ENCODE peak calls at places on chromosomes 3 and 15, in five cellular contexts. B, S, Z, N and E are unnamed samples.

GRCh38 chr3:40432793-40433192 is 24.3 kb upstream of the RPL14 start:
- DNase-seq in B (no peak), S (no peak), Z (no peak), N (no peak), E (no peak)

GRCh38 chr15:38130200-38130567 is 122.5 kb upstream of the SPRED1 start:
- DNase-seq in B (no peak), S (no peak), Z (no peak), N (no peak), E (no peak)

GRCh38 chr15:71957026-71957425 is 146.7 kb downstream of the NR2E3 start:
- DNase-seq in B (peak), S (peak), Z (peak), N (no peak), E (no peak)

GRCh38 chr3:190533511-190534282 is 19.8 kb downstream of the IL1RAP start:
- DNase-seq in B (peak), S (peak), Z (peak), N (peak), E (no peak)

GRCh38 chr3:126113733-126114132 is 29.8 kb upstream of the SLC41A3 start:
- DNase-seq in B (no peak), S (no peak), Z (no peak), N (no peak), E (no peak)

GRCh38 chr15:57681011-57681410 is 25.5 kb upstream of the POLR2M start:
- DNase-seq in B (no peak), S (no peak), Z (no peak), N (no peak), E (no peak)

GRCh38 chr3:174287601-174288180 is 571.4 kb upstream of the NAALADL2 start:
- DNase-seq in B (no peak), S (no peak), Z (no peak), N (no peak), E (no peak)

GRCh38 chr15:69540622-69541021 is 88.0 kb downstream of the RPLP1 start:
- DNase-seq in B (no peak), S (no peak), Z (no peak), N (no peak), E (no peak)

GRCh38 chr15:98866503-98866902 is 141.1 kb downstream of the PGPEP1L start:
- DNase-seq in B (peak), S (peak), Z (peak), N (no peak), E (no peak)

GRCh38 chr3:126389112-126389791 is 5.5 kb upstream of the CFAP100 start:
- DNase-seq in B (peak), S (peak), Z (peak), N (peak), E (peak)

GRCh38 chr3:172746476-172746875 is 4.0 kb upstream of the ECT2 start:
- DNase-seq in B (peak), S (no peak), Z (peak), N (no peak), E (no peak)

GRCh38 chr3:105353485-105354161 is 13.1 kb upstream of the ALCAM start:
- DNase-seq in B (peak), S (peak), Z (no peak), N (no peak), E (no peak)

GRCh38 chr3:88280326-88280725 is 130.6 kb downstream of the C3orf38 start:
- DNase-seq in B (no peak), S (no peak), Z (no peak), N (no peak), E (no peak)

GRCh38 chr3:143171141-143171651 is 51.6 kb downstream of the CHST2 start:
- DNase-seq in B (peak), S (peak), Z (peak), N (no peak), E (no peak)

GRCh38 chr3:36540898-36541518 is 160.7 kb downstream of the STAC start:
- DNase-seq in B (peak), S (peak), Z (peak), N (no peak), E (no peak)

GRCh38 chr3:185270262-185270955 is 16.6 kb upstream of the EHHADH start:
- DNase-seq in B (peak), S (peak), Z (peak), N (no peak), E (no peak)

GRCh38 chr15:33559207-33559890 is 248.6 kb downstream of the RYR3 start:
- DNase-seq in B (no peak), S (no peak), Z (no peak), N (no peak), E (no peak)

GRCh38 chr3:110583373-110583935 is 488.2 kb upstream of the NECTIN3 start:
- DNase-seq in B (peak), S (peak), Z (no peak), N (no peak), E (no peak)

GRCh38 chr3:139302084-139302800 is 41.6 kb upstream of the MRPS22 start:
- DNase-seq in B (peak), S (peak), Z (peak), N (no peak), E (no peak)

GRCh38 chr3:155070932-155071387 is 9.2 kb upstream of the MME start:
- DNase-seq in B (peak), S (peak), Z (peak), N (no peak), E (no peak)

GRCh38 chr3:183252973-183253363 is at the start of gene B3GNT5:
- DNase-seq in B (no peak), S (no peak), Z (no peak), N (no peak), E (no peak)

GRCh38 chr3:69547457-69548014 is 161.6 kb upstream of the FRMD4B start:
- DNase-seq in B (no peak), S (no peak), Z (no peak), N (no peak), E (no peak)

GRCh38 chr3:197303452-197303851 is 5.0 kb upstream of the DLG1 start:
- DNase-seq in B (no peak), S (no peak), Z (no peak), N (no peak), E (no peak)

GRCh38 chr15:100154338-100154737 is 187.4 kb downstream of the ADAMTS17 start:
- DNase-seq in B (no peak), S (no peak), Z (no peak), N (no peak), E (no peak)

GRCh38 chr3:150763841-150764483 is 993 bp upstream of the SIAH2 start:
- DNase-seq in B (peak), S (peak), Z (peak), N (peak), E (no peak)

GRCh38 chr3:85670626-85671025 is 711.8 kb downstream of the CADM2 start:
- DNase-seq in B (no peak), S (no peak), Z (no peak), N (no peak), E (no peak)

GRCh38 chr15:68047826-68048225 is 6.3 kb upstream of the PIAS1 start:
- DNase-seq in B (no peak), S (no peak), Z (no peak), N (no peak), E (no peak)

GRCh38 chr3:186107148-186108105 is 1.5 kb downstream of the ETV5 start:
- DNase-seq in B (peak), S (peak), Z (peak), N (peak), E (peak)

GRCh38 chr15:40367038-40367672 is 9.1 kb downstream of the DISP2 start:
- DNase-seq in B (no peak), S (no peak), Z (no peak), N (no peak), E (no peak)

GRCh38 chr3:96236499-96236898 is 577.9 kb upstream of the EPHA6 start:
- DNase-seq in B (no peak), S (no peak), Z (peak), N (no peak), E (no peak)

GRCh38 chr15:101635944-101636727 is 16.0 kb downstream of the TM2D3 start:
- DNase-seq in B (peak), S (no peak), Z (peak), N (no peak), E (no peak)

GRCh38 chr15:65344909-65345275 is 32.9 kb downstream of the IGDCC3 start:
- DNase-seq in B (peak), S (no peak), Z (no peak), N (no peak), E (no peak)

GRCh38 chr3:110575702-110576101 is 495.9 kb upstream of the NECTIN3 start:
- DNase-seq in B (no peak), S (no peak), Z (no peak), N (no peak), E (no peak)

GRCh38 chr3:38374221-38374620 is 27.6 kb downstream of the XYLB start:
- DNase-seq in B (no peak), S (no peak), Z (no peak), N (no peak), E (no peak)

GRCh38 chr3:152328841-152329240 is 60.1 kb downstream of the MBNL1 start:
- DNase-seq in B (peak), S (peak), Z (peak), N (no peak), E (no peak)

GRCh38 chr15:36940636-36941285 is 159.6 kb downstream of the MEIS2 start:
- DNase-seq in B (no peak), S (no peak), Z (no peak), N (no peak), E (no peak)
- TF ChIP-seq CTCF in B (no peak), S (no peak), Z (no peak), N (no peak), E (no peak)

DNA sequence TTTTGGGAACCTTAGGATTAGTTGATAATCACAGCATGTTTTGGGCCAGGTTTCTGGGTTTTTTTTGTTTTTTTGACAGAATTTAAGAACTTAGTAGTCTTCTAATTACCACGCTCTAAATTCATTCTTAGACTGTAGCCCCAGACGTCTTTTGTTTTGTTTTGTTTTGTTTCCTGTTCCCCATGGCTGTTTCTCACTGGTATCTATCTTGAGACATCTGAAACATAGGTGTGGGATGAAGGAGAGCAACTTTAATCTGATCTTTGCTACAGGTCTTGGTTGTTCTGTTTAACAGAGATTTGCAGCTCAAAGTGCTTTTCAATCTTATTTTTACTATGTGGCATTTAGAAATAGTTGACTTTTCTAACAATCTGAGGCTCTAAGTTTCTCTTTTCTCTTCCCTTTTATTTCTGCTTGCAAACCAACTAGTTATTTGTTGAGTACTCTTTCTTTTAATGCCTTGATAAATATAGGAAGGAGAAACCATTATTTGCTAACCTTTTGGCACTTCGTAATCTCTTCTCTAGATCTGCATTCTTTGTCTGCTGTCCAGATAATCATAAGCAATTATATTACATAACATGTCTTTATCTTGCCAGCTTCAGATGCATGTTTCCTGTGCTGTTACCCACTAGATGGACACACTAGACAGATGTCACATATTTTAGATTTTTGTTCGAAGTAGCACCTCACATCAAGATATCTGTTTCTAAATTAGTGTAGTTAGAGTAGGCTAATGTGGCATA is 40.9 kb downstream of the FBXL2 start:
- DNase-seq in B (no peak), S (no peak), Z (peak), N (no peak), E (no peak)
- TF ChIP-seq CTCF in B (no peak), S (no peak), Z (no peak), N (no peak), E (no peak)

GRCh38 chr3:192090586-192090985 is 629.6 kb downstream of the PYDC2 start:
- DNase-seq in B (no peak), S (no peak), Z (no peak), N (no peak), E (no peak)
- TF ChIP-seq CTCF in B (no peak), S (no peak), Z (no peak), N (no peak), E (no peak)

DNA sequence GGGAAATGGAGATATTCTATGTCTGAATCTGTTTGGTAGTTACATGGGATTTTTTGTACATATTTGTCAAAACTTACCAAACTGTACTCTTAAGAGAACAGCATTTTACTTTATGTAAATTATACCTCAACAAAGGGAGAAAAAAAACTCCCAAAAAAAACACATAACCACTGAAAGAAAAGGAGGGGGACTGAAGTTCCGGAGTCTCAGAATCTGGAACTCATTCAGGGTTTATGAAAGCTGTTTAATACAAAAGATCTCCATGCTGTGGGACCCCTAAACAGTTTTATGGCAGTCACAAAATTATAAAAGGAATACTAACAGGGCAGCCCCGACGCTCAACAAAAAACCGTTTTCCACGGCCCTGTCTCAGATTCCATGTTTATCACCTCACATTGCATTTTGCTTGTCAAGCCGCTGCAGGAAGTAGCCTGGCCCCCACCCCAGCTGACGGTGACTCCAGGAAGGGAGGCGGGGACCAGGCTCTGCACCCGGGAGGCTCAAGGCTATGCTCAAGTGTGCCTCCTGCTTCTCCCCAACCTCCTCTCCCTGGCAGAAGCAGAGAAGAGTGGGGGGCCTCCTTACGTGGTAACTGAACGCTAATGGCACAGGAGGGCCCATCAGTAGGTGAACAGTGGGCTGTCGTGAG is 29.3 kb downstream of the RFT1 start:
- DNase-seq in B (no peak), S (no peak), Z (no peak), N (no peak), E (no peak)
- TF ChIP-seq CTCF in B (no peak), S (no peak), Z (no peak), N (no peak), E (no peak)

GRCh38 chr3:72996121-72996472 is 514 bp upstream of the PPP4R2 start:
- DNase-seq in B (no peak), S (no peak), Z (no peak), N (no peak), E (no peak)

GRCh38 chr3:72995337-72995736 is 1.3 kb upstream of the PPP4R2 start:
- DNase-seq in B (no peak), S (no peak), Z (no peak), N (no peak), E (no peak)

GRCh38 chr3:72997421-72997961 is 880 bp downstream of the PPP4R2 start:
- DNase-seq in B (peak), S (peak), Z (peak), N (no peak), E (no peak)

GRCh38 chr3:72998489-72998888 is 1.9 kb downstream of the PPP4R2 start:
- DNase-seq in B (no peak), S (peak), Z (peak), N (no peak), E (no peak)

DNA sequence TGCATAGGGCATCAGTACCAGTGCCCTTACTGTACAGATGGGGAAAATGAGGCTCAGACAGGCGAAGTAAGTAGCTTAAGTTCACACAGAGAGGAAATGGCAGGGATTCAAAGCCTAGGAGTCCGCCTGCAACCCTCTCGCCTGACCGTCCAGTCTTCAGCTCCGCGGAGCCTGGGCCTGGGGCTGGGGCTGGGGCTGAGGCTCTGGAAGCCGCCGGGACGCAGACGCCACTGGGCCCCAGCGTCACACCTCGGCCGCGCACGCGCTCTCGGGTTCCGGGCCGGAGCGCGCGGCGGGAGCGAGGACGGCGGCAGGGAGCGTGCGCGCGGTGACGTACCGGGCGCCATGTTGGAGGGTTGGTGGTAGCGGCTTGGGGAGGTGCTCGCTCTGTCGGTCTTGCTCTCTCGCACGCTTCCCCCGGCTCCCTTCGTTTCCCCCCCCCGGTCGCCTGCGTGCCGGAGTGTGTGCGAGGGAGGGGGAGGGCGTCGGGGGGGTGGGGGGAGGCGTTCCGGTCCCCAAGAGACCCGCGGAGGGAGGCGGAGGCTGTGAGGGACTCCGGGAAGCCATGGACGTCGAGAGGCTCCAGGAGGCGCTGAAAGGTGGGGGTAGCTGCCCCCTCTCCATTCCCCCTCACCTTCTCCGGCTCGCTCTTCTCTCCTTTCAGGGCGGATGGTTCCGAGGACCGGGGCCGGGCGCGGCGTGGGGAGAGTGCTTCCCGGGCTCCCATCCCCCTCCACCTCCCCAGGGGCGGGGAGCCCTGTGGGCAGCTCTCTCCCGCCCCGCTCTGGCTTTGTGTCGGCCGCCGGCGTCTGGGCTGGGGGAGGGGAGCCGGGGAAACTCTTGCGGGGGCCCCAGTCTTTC is at the start of gene PPP4R2:
- DNase-seq in B (peak), S (peak), Z (peak), N (peak), E (peak)
- TF ChIP-seq CTCF in B (no peak), S (no peak), Z (no peak), N (no peak), E (no peak)

DNA sequence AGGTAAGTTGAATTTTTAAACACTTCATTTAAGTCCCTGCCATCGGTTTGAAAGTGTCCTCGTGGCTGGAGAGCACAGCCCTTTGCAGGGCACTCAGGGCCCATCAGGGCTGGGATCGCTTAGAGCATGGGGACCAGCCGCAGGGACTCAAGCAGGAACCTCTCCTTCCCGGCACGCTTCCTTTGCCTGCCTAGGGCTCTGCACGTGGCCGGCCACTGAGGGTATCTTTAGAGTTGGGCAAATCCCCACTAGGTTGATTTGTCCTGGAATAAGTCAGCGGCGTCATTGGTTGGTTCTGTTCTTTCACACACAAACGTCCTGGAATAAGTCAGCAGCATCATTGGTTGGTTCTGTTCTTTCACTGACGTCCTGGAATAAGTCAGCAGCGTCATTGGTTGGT is 131.6 kb downstream of the OCA2 start:
- DNase-seq in B (no peak), S (no peak), Z (no peak), N (no peak), E (no peak)
- TF ChIP-seq CTCF in B (no peak), S (no peak), Z (no peak), N (no peak), E (no peak)

DNA sequence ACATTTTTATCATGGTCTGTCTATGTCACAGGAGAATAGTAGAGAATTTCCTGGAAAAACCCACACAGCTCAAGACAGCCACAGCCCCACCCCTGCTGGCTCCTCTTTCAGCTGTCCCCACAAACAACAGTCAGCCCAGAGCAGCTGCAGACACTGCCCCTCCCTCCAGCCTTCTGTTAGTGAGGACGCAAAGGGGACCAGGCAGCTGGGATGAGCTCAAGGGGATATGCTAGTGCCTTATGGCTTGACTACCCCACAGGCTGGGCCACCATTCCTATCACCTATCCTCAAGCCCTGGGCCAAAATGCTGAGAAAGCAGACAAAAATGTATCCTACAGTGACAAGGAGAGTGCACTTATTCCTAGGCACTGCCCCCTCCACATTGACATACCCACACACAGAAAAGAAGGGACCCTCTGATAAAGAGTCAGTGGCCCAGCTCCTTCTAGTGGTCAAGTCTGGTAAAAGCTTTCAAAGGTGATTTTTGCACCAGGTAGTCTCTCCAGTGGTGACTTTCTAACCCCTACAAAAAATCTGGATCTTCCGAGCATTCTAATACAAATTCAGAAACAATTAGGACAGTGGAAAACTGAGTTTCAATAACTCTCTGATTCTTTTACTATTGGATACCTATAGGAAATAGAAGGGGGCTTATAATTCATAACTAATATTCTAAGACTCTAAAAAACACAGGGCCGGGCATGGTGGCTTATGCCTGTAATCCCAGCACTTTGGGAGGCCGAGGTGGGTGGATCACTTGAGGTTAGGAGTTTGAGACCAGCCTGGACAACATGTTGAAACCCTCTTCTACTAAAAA is 3.0 kb upstream of the MAP1A start:
- DNase-seq in B (peak), S (peak), Z (peak), N (no peak), E (no peak)
- TF ChIP-seq CTCF in B (peak), S (peak), Z (peak), N (peak), E (peak)

GRCh38 chr3:160653514-160653913 is 23.4 kb upstream of the ARL14 start:
- DNase-seq in B (no peak), S (no peak), Z (no peak), N (no peak), E (no peak)
- TF ChIP-seq CTCF in B (no peak), S (no peak), Z (no peak), N (no peak), E (no peak)